ENCODE peak calls at places on chromosomes 1 and 21, in ten cellular contexts. V is Peyer's patch, Q is GM12892, E is spleen, C is endothelial cell of umbilical vein, K is ovary, T is IMR-90, A is A549, I is HepG2, O is transverse colon. F is an unnamed sample.

GRCh38 chr1:76330993-76331603 is 256.6 kb downstream of the ST6GALNAC3 start:
- DNase-seq in C (peak; percentile 76), A (peak; percentile 5), V (no peak), E (no peak), O (peak; percentile 26), K (peak; percentile 25), T (peak; percentile 77), Q (peak; percentile 0), I (peak; percentile 18), F (peak; percentile 64)

GRCh38 chr1:82565546-82565945 is 764.8 kb downstream of the ADGRL2 start:
- DNase-seq in E (no peak), T (peak; percentile 1), K (no peak), C (peak; percentile 94), I (no peak), Q (no peak), V (no peak), A (no peak), O (no peak), F (no peak)

GRCh38 chr1:102858695-102859094 is 249.6 kb downstream of the COL11A1 start:
- DNase-seq in E (no peak), C (no peak), O (no peak), I (no peak), V (no peak), A (no peak), T (peak; percentile 31), Q (no peak), K (no peak), F (no peak)

GRCh38 chr21:14382486-14382834 is 486 bp downstream of the HSPA13 start:
- DNase-seq in T (peak; percentile 11), Q (no peak), O (no peak), C (no peak), K (no peak), V (no peak), I (no peak), E (no peak), A (no peak), F (no peak)

GRCh38 chr1:227845115-227845389 is 29.6 kb downstream of the PRSS38 start:
- DNase-seq in Q (no peak), O (no peak), C (no peak), I (no peak), A (no peak), K (no peak), V (no peak), T (no peak), E (no peak), F (peak; percentile 8)

GRCh38 chr1:16617778-16618580 is 4.6 kb upstream of the NBPF1 start:
- DNase-seq in K (no peak), T (no peak), Q (no peak), O (no peak), A (no peak), C (no peak), V (peak; percentile 36), I (no peak), E (no peak), F (no peak)

GRCh38 chr1:200893411-200893901 is 1.2 kb upstream of the INAVA start:
- DNase-seq in C (no peak), I (no peak), V (peak; percentile 63), E (peak; percentile 37), T (no peak), O (peak; percentile 57), A (peak; percentile 46), K (no peak), Q (no peak), F (no peak)

GRCh38 chr1:94783342-94784264 is 36.6 kb upstream of the SLC44A3 start:
- DNase-seq in T (peak; percentile 94), I (no peak), O (peak; percentile 73), C (peak; percentile 94), A (no peak), Q (no peak), K (peak; percentile 74), E (no peak), V (peak; percentile 64), F (no peak)

GRCh38 chr1:224080082-224080774 is 33.7 kb upstream of the FBXO28 start:
- DNase-seq in A (no peak), T (peak; percentile 77), O (no peak), K (no peak), V (no peak), C (peak; percentile 38), I (no peak), E (no peak), Q (no peak), F (no peak)

GRCh38 chr1:3217887-3218679 is 149.1 kb downstream of the PRDM16 start:
- DNase-seq in O (no peak), I (no peak), T (no peak), C (no peak), E (no peak), K (no peak), V (no peak), Q (no peak), A (no peak), F (no peak)

GRCh38 chr1:3217096-3217724 is 148.2 kb downstream of the PRDM16 start:
- DNase-seq in V (no peak), I (no peak), A (no peak), O (no peak), K (no peak), T (no peak), E (no peak), Q (no peak), C (no peak), F (no peak)

GRCh38 chr1:3219725-3220467 is 150.9 kb downstream of the PRDM16 start:
- DNase-seq in I (no peak), O (no peak), K (no peak), V (no peak), A (no peak), T (no peak), E (no peak), C (no peak), Q (no peak), F (peak; percentile 20)

GRCh38 chr1:3221112-3222041 is 152.4 kb downstream of the PRDM16 start:
- DNase-seq in K (no peak), V (no peak), C (no peak), A (no peak), T (no peak), E (no peak), I (no peak), O (no peak), Q (no peak), F (peak; percentile 4)

GRCh38 chr1:3219005-3219724 is 150.2 kb downstream of the PRDM16 start:
- DNase-seq in O (peak; percentile 36), I (peak; percentile 89), C (no peak), T (no peak), E (no peak), A (peak; percentile 5), V (peak; percentile 69), Q (no peak), K (no peak), F (peak; percentile 9)
- TF ChIP-seq POLR2A in O (no peak), I (peak; percentile 24), C (no peak), T (no peak), E (no peak), A (no peak), V (no peak), Q (no peak), K (no peak), F (no peak)

DNA sequence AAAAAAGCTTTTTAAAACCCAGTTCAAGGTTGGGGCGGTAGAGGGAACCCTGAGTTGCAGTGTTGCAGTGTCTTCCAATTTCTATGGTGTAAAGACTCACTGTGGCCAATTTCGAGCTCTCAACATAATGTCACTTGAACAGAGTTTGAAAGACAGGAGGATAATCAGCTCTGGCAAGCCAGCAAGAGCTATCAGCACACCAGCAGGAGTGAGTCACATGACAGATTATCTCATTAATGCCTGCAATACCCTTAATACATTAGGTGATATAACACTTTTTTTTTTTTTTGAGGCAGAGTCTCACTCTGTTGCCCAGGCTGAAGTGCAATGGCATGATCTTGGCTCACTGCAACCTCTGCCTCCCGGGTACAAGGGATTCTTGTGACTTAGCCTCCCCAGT is 22.8 kb downstream of the SLC9C2 start:
- DNase-seq in O (no peak), A (no peak), T (no peak), K (no peak), Q (no peak), E (no peak), I (no peak), V (no peak), C (no peak), F (no peak)
- TF ChIP-seq POLR2A in O (no peak), A (no peak), T (no peak), K (no peak), Q (no peak), E (no peak), I (no peak), V (no peak), C (no peak), F (no peak)

DNA sequence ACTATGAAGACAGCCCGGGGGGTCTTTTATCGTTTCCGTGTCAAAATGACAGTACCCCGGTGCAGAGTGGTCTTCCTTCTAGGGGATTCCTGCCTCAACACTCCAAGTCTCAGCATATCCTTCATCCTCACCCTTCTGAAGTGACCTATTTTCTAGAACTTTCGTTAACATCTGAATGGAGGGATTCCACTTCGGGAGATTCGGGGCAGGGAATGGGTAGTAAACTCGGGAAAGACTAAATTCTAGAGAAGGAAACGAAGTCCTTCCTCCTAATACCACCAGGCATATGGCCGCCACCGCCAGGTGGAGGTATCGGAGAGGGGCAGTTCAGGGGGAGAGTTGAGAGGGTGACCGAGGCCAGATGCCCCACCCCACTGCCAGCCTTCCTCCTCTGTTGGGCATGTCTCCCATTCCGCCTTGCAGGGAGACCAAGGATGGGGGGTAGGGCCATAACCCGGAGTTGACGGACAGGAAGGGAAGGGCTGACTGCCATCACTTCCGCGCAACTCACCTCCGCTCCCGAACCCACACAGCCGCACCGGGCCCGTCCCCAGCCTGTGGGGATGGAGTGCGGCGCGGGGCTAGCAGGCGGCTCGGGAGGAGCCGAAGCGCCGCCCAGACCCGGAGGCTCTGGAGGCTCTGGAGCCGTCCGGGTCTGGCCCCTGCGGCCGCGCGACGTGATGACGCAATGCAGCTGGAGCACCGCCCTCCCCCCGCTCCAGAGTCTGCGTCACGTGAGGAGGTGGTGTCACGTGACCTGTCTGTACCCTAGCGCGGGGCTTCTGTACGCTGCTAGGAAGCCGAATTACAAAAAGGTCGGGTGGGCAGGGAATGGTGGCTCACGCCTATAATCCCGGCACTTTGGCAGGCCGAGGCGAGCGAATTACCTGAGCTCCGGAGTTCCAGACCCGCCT is at the start of gene KLHL12:
- DNase-seq in E (peak; percentile 99), I (peak; percentile 92), K (peak; percentile 98), V (peak; percentile 98), A (peak; percentile 94), C (peak; percentile 97), T (peak; percentile 96), Q (peak; percentile 91), O (peak; percentile 98), F (peak; percentile 98)
- TF ChIP-seq POLR2A in E (peak; percentile 84), I (peak; percentile 96), K (peak; percentile 94), V (peak; percentile 96), A (peak; percentile 91), C (peak; percentile 93), T (peak; percentile 88), Q (peak; percentile 92), O (peak; percentile 95), F (peak; percentile 91)

DNA sequence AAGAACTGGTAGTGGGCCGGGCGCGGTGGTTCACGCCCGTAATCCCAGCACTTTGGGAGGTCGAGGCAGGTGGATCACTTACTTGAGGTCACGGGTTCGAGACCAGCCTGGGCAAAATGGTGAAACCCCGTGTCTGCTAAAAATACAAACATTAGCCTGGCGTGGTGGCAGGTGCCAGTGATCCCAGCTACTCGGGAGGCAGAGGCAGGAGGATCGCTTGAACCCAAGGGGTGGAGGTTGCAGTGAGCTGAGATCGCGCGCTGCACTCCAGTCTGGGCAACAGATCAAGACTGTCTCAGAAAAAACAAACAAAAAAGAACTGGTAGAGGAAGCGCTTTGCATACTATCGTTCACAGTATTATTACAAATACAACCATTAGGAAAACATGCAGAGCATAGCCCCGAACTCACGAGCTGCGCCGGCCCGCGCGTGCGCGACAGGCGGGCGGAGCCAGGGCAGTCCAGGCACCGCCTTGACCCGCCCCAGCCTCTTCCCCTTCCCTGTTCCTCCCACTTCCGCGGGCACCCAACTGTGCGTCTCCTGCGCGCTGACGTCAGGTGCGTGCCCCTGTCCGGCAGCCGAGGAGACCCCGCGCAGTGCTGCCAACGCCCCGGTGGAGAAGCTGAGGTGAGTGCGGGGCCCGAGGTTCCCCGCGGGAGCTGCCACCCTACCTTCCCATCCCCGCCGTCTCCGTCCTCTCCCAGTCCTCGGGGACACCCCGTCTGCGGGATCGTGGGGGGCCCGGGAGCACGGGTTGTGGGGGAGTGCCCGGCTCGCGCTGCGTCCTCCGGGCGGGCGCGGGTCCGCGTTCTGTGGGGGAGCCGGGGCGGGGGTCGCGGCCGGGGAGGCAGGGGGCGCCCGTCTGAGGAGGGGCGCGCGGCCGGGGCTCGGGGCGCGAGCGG is at the start of gene CDC42:
- DNase-seq in V (peak; percentile 97), E (peak; percentile 100), Q (peak; percentile 85), K (peak; percentile 97), T (peak; percentile 94), I (peak; percentile 91), C (peak; percentile 94), A (peak; percentile 61), O (peak; percentile 98), F (peak; percentile 96)
- TF ChIP-seq POLR2A in V (peak; percentile 97), E (peak; percentile 96), Q (peak; percentile 98), K (peak; percentile 98), T (peak; percentile 97), I (peak; percentile 97), C (peak; percentile 97), A (peak; percentile 72), O (peak; percentile 99), F (peak; percentile 90)